ENCODE peak calls at places on chromosome 18, in seven cellular contexts. R is heart left ventricle, A is NCI-H2029 treated with DMSO at 0.1 percent for 48 hours, X is HCEC 1CT, O is posterior cingulate gyrus, G is kidney glomerular epithelial cell, S is RWPE1. J is an unnamed sample.
A peak's percentile ranks its signal among the peaks of the same experiment; 100 is the strongest.

GRCh38 chr18:74520096-74520833 is 14.0 kb upstream of the CNDP1 start:
- DNase-seq in G (no peak), S (no peak), X (no peak), R (no peak), O (no peak), A (no peak), J (no peak)

GRCh38 chr18:51153659-51154371 is 43.7 kb downstream of the MEX3C start:
- DNase-seq in O (no peak), A (no peak), G (no peak), R (no peak), S (no peak), X (no peak), J (peak; percentile 59)

GRCh38 chr18:46321954-46322353 is 217.8 kb downstream of the HAUS1 start:
- DNase-seq in A (no peak), S (peak; percentile 26), R (no peak), G (no peak), X (no peak), O (no peak), J (no peak)

GRCh38 chr18:46402396-46402795 is 254.6 kb downstream of the LOXHD1 start:
- DNase-seq in G (peak; percentile 14), A (no peak), R (no peak), X (peak; percentile 52), O (no peak), S (no peak), J (no peak)

GRCh38 chr18:58454406-58455061 is 174.4 kb downstream of the ALPK2 start:
- DNase-seq in X (no peak), S (no peak), R (no peak), A (no peak), O (no peak), G (no peak), J (no peak)

GRCh38 chr18:57915241-57915640 is 112.1 kb upstream of the ATP8B1 start:
- DNase-seq in R (no peak), S (no peak), G (no peak), X (peak; percentile 44), A (no peak), O (no peak), J (no peak)

GRCh38 chr18:13548944-13549878 is 177.1 kb downstream of the FAM210A start:
- DNase-seq in R (no peak), X (no peak), O (no peak), A (no peak), G (no peak), S (no peak), J (no peak)

GRCh38 chr18:49865401-49865800 is 52.1 kb upstream of the ACAA2 start:
- DNase-seq in G (no peak), A (peak; percentile 20), X (no peak), R (peak; percentile 49), O (no peak), S (no peak), J (no peak)